ENCODE peak calls at places on chromosomes 13 and 19, in four cellular contexts. B, N, O and X are unnamed samples.

GRCh38 chr13:23619073-23619855 is 49.1 kb downstream of the TNFRSF19 start:
- DNase-seq in B (no peak), N (no peak), O (no peak), X (no peak)

GRCh38 chr13:23180711-23181110 is at the start of gene SGCG:
- DNase-seq in B (no peak), N (no peak), O (no peak), X (no peak)

GRCh38 chr19:41706741-41707501 is 1.5 kb upstream of the CEACAM5 start:
- DNase-seq in B (peak), N (peak), O (peak), X (peak)

GRCh38 chr13:111385182-111385857 is 64.9 kb downstream of the TEX29 start:
- DNase-seq in B (no peak), N (no peak), O (no peak), X (no peak)

GRCh38 chr19:33064117-33064777 is 441 bp downstream of the RHPN2 start:
- DNase-seq in B (peak), N (peak), O (no peak), X (peak)

GRCh38 chr13:93290503-93290902 is 63.9 kb downstream of the GPC6 start:
- DNase-seq in B (no peak), N (no peak), O (no peak), X (no peak)

GRCh38 chr13:50993371-50993770 is 83.8 kb downstream of the RNASEH2B start:
- DNase-seq in B (no peak), N (no peak), O (no peak), X (no peak)

GRCh38 chr19:40257096-40257517 is 28.0 kb downstream of the AKT2 start:
- DNase-seq in B (no peak), N (no peak), O (no peak), X (no peak)

GRCh38 chr19:45467456-45468158 is at the start of gene FOSB:
- DNase-seq in B (peak), N (peak), O (peak), X (peak)

DNA sequence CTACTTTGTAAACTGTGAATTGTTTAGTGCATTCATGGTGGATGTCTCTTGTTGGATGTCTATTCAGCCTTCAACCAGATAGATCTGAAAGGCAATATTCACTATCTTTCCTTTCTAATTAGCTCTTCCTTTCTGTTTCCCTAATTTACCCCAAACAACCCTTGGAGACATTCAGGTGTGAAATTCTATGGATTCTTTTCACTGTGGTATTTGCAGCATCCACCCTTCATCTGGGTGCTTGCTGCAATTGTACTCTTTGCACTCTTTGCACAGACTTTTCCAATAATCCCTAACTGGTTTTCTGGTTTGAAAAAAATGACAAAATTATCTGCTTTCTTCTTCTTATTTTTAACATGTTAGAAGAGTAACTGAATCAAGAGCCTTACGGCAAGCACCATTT is 56.5 kb downstream of the KL start:
- DNase-seq in B (no peak), N (no peak), O (no peak), X (no peak)
- TF ChIP-seq ELF4 in B (no peak), N (no peak), O (no peak), X (no peak)

DNA sequence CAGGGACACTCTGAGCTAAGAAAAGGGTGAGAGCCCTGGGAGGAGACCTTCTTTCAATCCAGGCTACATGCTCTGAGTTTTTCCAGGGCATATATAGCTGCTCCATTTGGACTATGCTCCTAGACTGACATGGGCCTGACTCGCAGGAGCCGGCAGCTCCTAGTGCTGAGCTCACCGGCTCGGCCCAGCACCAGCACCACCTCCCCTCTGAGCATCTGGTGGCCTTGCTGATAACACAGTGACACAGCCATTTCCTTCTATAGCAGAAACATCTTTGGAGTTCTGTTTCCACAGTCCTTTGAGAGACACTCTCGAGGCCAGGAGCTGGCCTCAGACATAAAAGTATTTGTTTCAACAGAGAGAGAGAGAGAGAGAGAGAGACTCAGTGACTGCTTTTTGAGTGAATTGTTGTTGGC is 184.9 kb downstream of the TM9SF2 start:
- DNase-seq in B (peak), N (peak), O (peak), X (no peak)
- TF ChIP-seq ELF4 in B (no peak), N (no peak), O (no peak), X (no peak)

GRCh38 chr19:14467816-14468215 is 7.3 kb downstream of the PTGER1 start:
- DNase-seq in B (peak), N (no peak), O (no peak), X (no peak)
- TF ChIP-seq ELF4 in B (no peak), N (no peak), O (no peak), X (no peak)

GRCh38 chr19:35713904-35714440 is 3.8 kb upstream of the KMT2B start:
- DNase-seq in B (no peak), N (no peak), O (no peak), X (no peak)

GRCh38 chr19:35714601-35715354 is 3.0 kb upstream of the KMT2B start:
- DNase-seq in B (no peak), N (peak), O (peak), X (peak)

GRCh38 chr19:35712529-35712909 is 5.3 kb upstream of the KMT2B start:
- DNase-seq in B (no peak), N (no peak), O (no peak), X (no peak)

GRCh38 chr19:35710784-35711723 is 6.7 kb downstream of the ZBTB32 start:
- DNase-seq in B (no peak), N (no peak), O (no peak), X (no peak)

GRCh38 chr19:35712910-35713845 is 4.6 kb upstream of the KMT2B start:
- DNase-seq in B (no peak), N (peak), O (no peak), X (no peak)
- TF ChIP-seq ELF4 in B (no peak), N (no peak), O (no peak), X (no peak)

GRCh38 chr13:46687810-46688209 is 109.2 kb downstream of the ESD start:
- DNase-seq in B (peak), N (no peak), O (peak), X (no peak)
- TF ChIP-seq ELF4 in B (no peak), N (no peak), O (no peak), X (no peak)